ENCODE peak calls at places on chromosomes 2 and 18, in nine cellular contexts. H is left lobe of liver; U is dermis blood vessel endothelial cell; A is transverse colon; N is amniotic epithelial cell; X is HFFc6; Q is stimulated activated CD8-positive, alpha-beta memory T cell treated with anti-CD3 and anti-CD28 coated beads, Interleukin-15, amount 100 ng/mL, for 24 hours; M is activated naive CD4-positive, alpha-beta T cell; Y is activated T-cell treated with anti-CD3 and anti-CD28 coated beads for 1 hour. L is an unnamed sample.

GRCh38 chr2:172200495-172201085 is 97.9 kb upstream of the DLX2 start:
- DNase-seq in H (no peak), U (peak; percentile 77), A (no peak), N (peak; percentile 35), X (peak; percentile 52), Q (no peak), M (no peak), Y (no peak), L (peak; percentile 56)

GRCh38 chr2:88212251-88212790 is 42.2 kb downstream of the THNSL2 start:
- DNase-seq in H (no peak), U (no peak), A (no peak), N (no peak), X (peak; percentile 4), Q (no peak), M (no peak), Y (no peak), L (no peak)

GRCh38 chr2:29766191-29766590 is 155.2 kb downstream of the ALK start:
- DNase-seq in H (no peak), U (no peak), A (no peak), N (peak; percentile 2), X (peak; percentile 7), Q (no peak), M (no peak), Y (no peak), L (peak; percentile 50)

GRCh38 chr2:140624188-140624587 is 1506.6 kb downstream of the LRP1B start:
- DNase-seq in H (no peak), U (no peak), A (no peak), N (no peak), X (no peak), Q (no peak), M (no peak), Y (no peak), L (no peak)

GRCh38 chr2:47310801-47311560 is 92.0 kb upstream of the MSH2 start:
- DNase-seq in H (no peak), U (no peak), A (peak; percentile 74), N (peak; percentile 19), X (no peak), Q (no peak), M (no peak), Y (no peak), L (no peak)

GRCh38 chr2:101474752-101475384 is at the start of gene RFX8:
- DNase-seq in H (no peak), U (peak; percentile 26), A (no peak), N (peak; percentile 93), X (peak; percentile 94), Q (peak; percentile 12), M (no peak), Y (peak; percentile 11), L (peak; percentile 84)

GRCh38 chr2:207083361-207084080 is 82.2 kb downstream of the KLF7 start:
- DNase-seq in H (no peak), U (no peak), A (no peak), N (peak; percentile 33), X (no peak), Q (no peak), M (no peak), Y (no peak), L (no peak)

GRCh38 chr2:64212801-64213321 is 68.6 kb upstream of the PELI1 start:
- DNase-seq in H (no peak), U (no peak), A (no peak), N (peak; percentile 99), X (peak; percentile 8), Q (no peak), M (no peak), Y (no peak), L (peak; percentile 79)

GRCh38 chr2:96775160-96775559 is 14.5 kb downstream of the CNNM4 start:
- DNase-seq in H (no peak), U (no peak), A (no peak), N (no peak), X (no peak), Q (no peak), M (no peak), Y (no peak), L (peak; percentile 21)

GRCh38 chr2:105561401-105561800 is 162.6 kb upstream of the FHL2 start:
- DNase-seq in H (no peak), U (no peak), A (no peak), N (no peak), X (no peak), Q (no peak), M (no peak), Y (no peak), L (no peak)

GRCh38 chr18:961644-962355 is 57.1 kb downstream of the ADCYAP1 start:
- DNase-seq in H (no peak), U (peak; percentile 64), A (peak; percentile 29), N (peak; percentile 32), X (peak; percentile 8), Q (peak; percentile 17), M (no peak), Y (peak; percentile 31), L (peak; percentile 43)

GRCh38 chr2:207148025-207148424 is 17.7 kb downstream of the KLF7 start:
- DNase-seq in H (no peak), U (peak; percentile 50), A (no peak), N (peak; percentile 77), X (peak; percentile 51), Q (no peak), M (no peak), Y (no peak), L (no peak)

GRCh38 chr18:26488417-26489009 is 59.8 kb downstream of the KCTD1 start:
- DNase-seq in H (no peak), U (no peak), A (no peak), N (no peak), X (no peak), Q (no peak), M (no peak), Y (no peak), L (no peak)

GRCh38 chr2:236252521-236252920 is 11.7 kb downstream of the ASB18 start:
- DNase-seq in H (no peak), U (no peak), A (no peak), N (no peak), X (no peak), Q (no peak), M (no peak), Y (no peak), L (no peak)

GRCh38 chr2:233034-233433 is 30.8 kb downstream of the SH3YL1 start:
- DNase-seq in H (no peak), U (no peak), A (no peak), N (no peak), X (no peak), Q (no peak), M (no peak), Y (no peak), L (no peak)

GRCh38 chr2:22282902-22283301 is 1102.1 kb upstream of the KLHL29 start:
- DNase-seq in H (no peak), U (no peak), A (no peak), N (no peak), X (no peak), Q (no peak), M (no peak), Y (no peak), L (no peak)

GRCh38 chr2:37786153-37786809 is 114.8 kb upstream of the CDC42EP3 start:
- DNase-seq in H (no peak), U (no peak), A (no peak), N (no peak), X (no peak), Q (no peak), M (no peak), Y (no peak), L (no peak)

GRCh38 chr2:147096671-147097070 is 748.2 kb upstream of the ACVR2A start:
- DNase-seq in H (no peak), U (no peak), A (no peak), N (peak; percentile 80), X (no peak), Q (no peak), M (no peak), Y (no peak), L (no peak)

GRCh38 chr2:163633296-163633695 is 102.5 kb downstream of the FIGN start:
- DNase-seq in H (no peak), U (no peak), A (no peak), N (no peak), X (no peak), Q (no peak), M (no peak), Y (no peak), L (no peak)

GRCh38 chr18:9814431-9814830 is 71.3 kb upstream of the TXNDC2 start:
- DNase-seq in H (no peak), U (peak; percentile 38), A (no peak), N (peak; percentile 89), X (peak; percentile 48), Q (no peak), M (no peak), Y (no peak), L (peak; percentile 66)

GRCh38 chr2:232838406-232838874 is 31.6 kb upstream of the SNORC start:
- DNase-seq in H (no peak), U (peak; percentile 75), A (peak; percentile 53), N (peak; percentile 33), X (peak; percentile 12), Q (peak; percentile 5), M (no peak), Y (peak; percentile 56), L (peak; percentile 6)

GRCh38 chr18:24982831-24983230 is 369.1 kb downstream of the ZNF521 start:
- DNase-seq in H (no peak), U (no peak), A (no peak), N (no peak), X (peak; percentile 33), Q (no peak), M (no peak), Y (no peak), L (no peak)

GRCh38 chr2:199456383-199457146 is 1.2 kb downstream of the SATB2 start:
- DNase-seq in H (no peak), U (no peak), A (no peak), N (no peak), X (no peak), Q (no peak), M (no peak), Y (no peak), L (no peak)

GRCh38 chr2:130387071-130387400 is 31.2 kb downstream of the PTPN18 start:
- DNase-seq in H (no peak), U (peak; percentile 0), A (no peak), N (no peak), X (no peak), Q (no peak), M (no peak), Y (no peak), L (no peak)

GRCh38 chr18:63158676-63159291 is 160.8 kb downstream of the BCL2 start:
- DNase-seq in H (no peak), U (no peak), A (no peak), N (no peak), X (no peak), Q (no peak), M (peak; percentile 4), Y (no peak), L (no peak)

GRCh38 chr2:224041554-224041953 is 2.5 kb upstream of the SERPINE2 start:
- DNase-seq in H (no peak), U (no peak), A (no peak), N (no peak), X (no peak), Q (no peak), M (no peak), Y (no peak), L (no peak)

GRCh38 chr18:62585274-62586147 is 62.7 kb downstream of the ZCCHC2 start:
- DNase-seq in H (no peak), U (no peak), A (no peak), N (no peak), X (no peak), Q (no peak), M (no peak), Y (no peak), L (no peak)

GRCh38 chr2:7916670-7917069 is 765.2 kb upstream of the ID2 start:
- DNase-seq in H (no peak), U (no peak), A (no peak), N (no peak), X (no peak), Q (no peak), M (no peak), Y (no peak), L (no peak)

GRCh38 chr2:20755132-20755800 is 67.6 kb downstream of the LDAH start:
- DNase-seq in H (no peak), U (peak; percentile 35), A (no peak), N (no peak), X (no peak), Q (no peak), M (no peak), Y (no peak), L (no peak)

GRCh38 chr2:37469126-37469525 is 124.7 kb downstream of the QPCT start:
- DNase-seq in H (no peak), U (no peak), A (no peak), N (peak; percentile 25), X (no peak), Q (no peak), M (no peak), Y (no peak), L (no peak)

GRCh38 chr2:191757256-191757655 is 79.3 kb downstream of the NABP1 start:
- DNase-seq in H (no peak), U (no peak), A (no peak), N (no peak), X (no peak), Q (no peak), M (no peak), Y (no peak), L (no peak)